ENCODE peak calls at places on chromosomes 6 and 20, in eight cellular contexts. S is OCI-LY7; Y is activated CD8-positive, alpha-beta T cell treated with anti-CD3 and anti-CD28 coated beads for 36 hours; X is Kasumi-1; Q is AG08395; U is progenitor cell of endocrine pancreas; W is bronchial epithelial cell; E is ACHN. T is an unnamed sample.

GRCh38 chr6:136439514-136440186 is 110.6 kb downstream of the MAP7 start:
- DNase-seq in E (peak), W (peak), Q (no peak), X (no peak), Y (no peak), S (no peak), U (no peak), T (no peak)

GRCh38 chr6:169212897-169213813 is 40.5 kb downstream of the THBS2 start:
- DNase-seq in X (peak), W (peak), Q (peak), Y (peak), E (peak), U (peak), S (peak), T (peak)

GRCh38 chr20:44070139-44070900 is 116.7 kb downstream of the JPH2 start:
- DNase-seq in S (no peak), W (no peak), Y (peak), U (peak), Q (no peak), X (no peak), E (no peak), T (no peak)

GRCh38 chr6:164838068-164838615 is 471.3 kb downstream of the C6orf118 start:
- DNase-seq in Q (no peak), U (no peak), S (no peak), X (no peak), W (no peak), Y (no peak), E (no peak), T (no peak)

GRCh38 chr6:81998432-81998831 is 246.0 kb upstream of the TENT5A start:
- DNase-seq in U (no peak), E (no peak), S (no peak), W (peak), Y (no peak), X (no peak), Q (peak), T (no peak)

GRCh38 chr20:20843982-20844381 is 131.5 kb upstream of the RALGAPA2 start:
- DNase-seq in S (no peak), E (no peak), W (peak), Q (no peak), Y (no peak), U (no peak), X (peak), T (no peak)

GRCh38 chr20:51335329-51335841 is 207.1 kb downstream of the NFATC2 start:
- DNase-seq in U (no peak), Q (peak), W (peak), E (no peak), X (no peak), S (no peak), Y (peak), T (peak)

GRCh38 chr6:132270745-132271414 is 130.4 kb downstream of the MOXD1 start:
- DNase-seq in X (no peak), Q (peak), E (no peak), Y (no peak), W (no peak), S (peak), U (no peak), T (no peak)

GRCh38 chr20:49214546-49214945 is 4.7 kb upstream of the DDX27 start:
- DNase-seq in Y (no peak), W (no peak), U (no peak), E (no peak), Q (no peak), S (no peak), X (no peak), T (no peak)

GRCh38 chr6:137224890-137225198 is 5.7 kb upstream of the IFNGR1 start:
- DNase-seq in S (peak), U (no peak), X (peak), W (no peak), E (no peak), Y (peak), Q (no peak), T (no peak)

GRCh38 chr6:31659649-31660223 is 842 bp downstream of the C6orf47 start:
- DNase-seq in Y (peak), U (no peak), W (peak), X (no peak), S (peak), E (peak), Q (peak), T (no peak)

GRCh38 chr6:8589941-8590676 is 154.8 kb upstream of the SLC35B3 start:
- DNase-seq in S (no peak), E (peak), X (peak), Y (peak), Q (no peak), U (no peak), W (no peak), T (no peak)

GRCh38 chr6:16128759-16129622 is at the start of gene MYLIP:
- DNase-seq in X (peak), U (peak), S (peak), Q (peak), W (peak), E (peak), Y (peak), T (peak)

GRCh38 chr20:22545045-22545444 is 39.3 kb downstream of the FOXA2 start:
- DNase-seq in W (no peak), S (no peak), Y (no peak), Q (no peak), X (no peak), U (no peak), E (no peak), T (no peak)

GRCh38 chr6:82144852-82145332 is 102.7 kb downstream of the IBTK start:
- DNase-seq in Q (peak), S (no peak), W (peak), Y (no peak), U (no peak), E (peak), X (no peak), T (no peak)

GRCh38 chr20:34249291-34249690 is 8.1 kb downstream of the ASIP start:
- DNase-seq in E (no peak), Y (peak), U (no peak), S (no peak), X (peak), Q (peak), W (no peak), T (no peak)

GRCh38 chr20:45406260-45407066 is 1.6 kb upstream of the DBNDD2 start:
- DNase-seq in Y (peak), E (peak), X (no peak), U (peak), W (peak), S (no peak), Q (peak), T (peak)

GRCh38 chr6:154602708-154603107 is 92.2 kb upstream of the CNKSR3 start:
- DNase-seq in E (no peak), U (no peak), X (no peak), Q (no peak), Y (no peak), W (no peak), S (no peak), T (no peak)

GRCh38 chr6:102677225-102677624 is 1283.7 kb downstream of the GRIK2 start:
- DNase-seq in X (no peak), S (no peak), U (no peak), Y (no peak), W (no peak), Q (no peak), E (no peak), T (no peak)

GRCh38 chr6:138297761-138298298 is 79.5 kb upstream of the PBOV1 start:
- DNase-seq in S (no peak), Y (peak), W (peak), Q (peak), E (no peak), U (no peak), X (no peak), T (no peak)

GRCh38 chr20:57224641-57225138 is 41.8 kb downstream of the BMP7 start:
- DNase-seq in S (no peak), W (no peak), Q (peak), Y (no peak), X (no peak), U (no peak), E (no peak), T (no peak)

GRCh38 chr20:49210750-49211110 is 8.5 kb upstream of the DDX27 start:
- DNase-seq in U (no peak), Y (no peak), Q (no peak), X (no peak), W (no peak), E (no peak), S (no peak), T (no peak)

GRCh38 chr6:79188885-79189505 is 45.5 kb downstream of the HMGN3 start:
- DNase-seq in E (no peak), U (no peak), X (no peak), Q (no peak), W (no peak), Y (no peak), S (no peak), T (no peak)

GRCh38 chr20:18981956-18982539 is 168.5 kb downstream of the SCP2D1 start:
- DNase-seq in X (no peak), W (no peak), Q (no peak), Y (no peak), E (no peak), S (no peak), U (no peak), T (no peak)

GRCh38 chr20:49384437-49385434 is 97.7 kb downstream of the KCNB1 start:
- DNase-seq in X (peak), W (no peak), E (peak), U (peak), Y (peak), S (peak), Q (peak), T (no peak)

GRCh38 chr6:167107787-167108186 is 15.1 kb upstream of the CCR6 start:
- DNase-seq in S (no peak), W (no peak), Y (peak), U (no peak), Q (no peak), E (no peak), X (no peak), T (no peak)

GRCh38 chr20:64232794-64233193 is 22.8 kb upstream of the PCMTD2 start:
- DNase-seq in U (no peak), W (no peak), S (no peak), E (no peak), X (no peak), Y (peak), Q (no peak), T (no peak)

GRCh38 chr6:27547157-27548075 is 74.5 kb upstream of the ZNF184 start:
- DNase-seq in U (no peak), S (peak), Q (peak), E (peak), X (no peak), Y (peak), W (peak), T (no peak)

GRCh38 chr6:157469378-157469777 is 88.4 kb downstream of the ZDHHC14 start:
- DNase-seq in Q (no peak), U (no peak), W (peak), Y (no peak), S (no peak), X (no peak), E (no peak), T (no peak)